ENCODE peak calls at places on chromosomes 5 and 9, in seven cellular contexts. One of them, this sample, is unnamed. For H3K4me1, the result is how much of the 10 kb centered on the place peaks cover.

GRCh38 chr9:95030344-95030743 is 287.2 kb downstream of the FANCC start:
- DNase-seq in cardiac muscle cell: no peak
- DNase-seq in lower lobe of right lung: no peak
- DNase-seq in esophagus muscularis mucosa: no peak
- DNase-seq in IMR-90: no peak
- DNase-seq in CD8-positive, alpha-beta memory T cell: no peak
- DNase-seq in Peyer's patch: no peak
- DNase-seq in this sample: no peak

GRCh38 chr5:107617052-107617451 is 53.7 kb downstream of the EFNA5 start:
- DNase-seq in cardiac muscle cell: no peak
- DNase-seq in lower lobe of right lung: no peak
- DNase-seq in esophagus muscularis mucosa: no peak
- DNase-seq in IMR-90: no peak
- DNase-seq in CD8-positive, alpha-beta memory T cell: no peak
- DNase-seq in Peyer's patch: no peak
- DNase-seq in this sample: no peak

GRCh38 chr5:148998174-148998797 is 64.6 kb downstream of the SH3TC2 start:
- DNase-seq in cardiac muscle cell: peak
- DNase-seq in lower lobe of right lung: no peak
- DNase-seq in esophagus muscularis mucosa: peak
- DNase-seq in IMR-90: peak
- DNase-seq in CD8-positive, alpha-beta memory T cell: peak
- DNase-seq in Peyer's patch: no peak
- DNase-seq in this sample: no peak

GRCh38 chr5:168368854-168369253 is 77.4 kb downstream of the WWC1 start:
- DNase-seq in cardiac muscle cell: no peak
- DNase-seq in lower lobe of right lung: no peak
- DNase-seq in esophagus muscularis mucosa: no peak
- DNase-seq in IMR-90: no peak
- DNase-seq in CD8-positive, alpha-beta memory T cell: no peak
- DNase-seq in Peyer's patch: no peak
- DNase-seq in this sample: no peak

GRCh38 chr9:129176786-129177442 is 1.1 kb downstream of the IER5L start:
- DNase-seq in cardiac muscle cell: peak
- DNase-seq in lower lobe of right lung: peak
- DNase-seq in esophagus muscularis mucosa: no peak
- DNase-seq in IMR-90: peak
- DNase-seq in CD8-positive, alpha-beta memory T cell: no peak
- DNase-seq in Peyer's patch: peak
- DNase-seq in this sample: peak

GRCh38 chr9:108545446-108545845 is 310.3 kb downstream of the ACTL7B start:
- DNase-seq in cardiac muscle cell: no peak
- DNase-seq in lower lobe of right lung: no peak
- DNase-seq in esophagus muscularis mucosa: no peak
- DNase-seq in IMR-90: no peak
- DNase-seq in CD8-positive, alpha-beta memory T cell: no peak
- DNase-seq in Peyer's patch: no peak
- DNase-seq in this sample: no peak

GRCh38 chr9:130417602-130418001 is 27.2 kb upstream of the ASS1 start:
- DNase-seq in cardiac muscle cell: no peak
- DNase-seq in lower lobe of right lung: no peak
- DNase-seq in esophagus muscularis mucosa: no peak
- DNase-seq in IMR-90: no peak
- DNase-seq in CD8-positive, alpha-beta memory T cell: no peak
- DNase-seq in Peyer's patch: peak
- DNase-seq in this sample: no peak

GRCh38 chr5:127699416-127699815 is 3.8 kb upstream of the CCDC192 start:
- DNase-seq in cardiac muscle cell: no peak
- DNase-seq in lower lobe of right lung: no peak
- DNase-seq in esophagus muscularis mucosa: no peak
- DNase-seq in IMR-90: peak
- DNase-seq in CD8-positive, alpha-beta memory T cell: no peak
- DNase-seq in Peyer's patch: no peak
- DNase-seq in this sample: no peak

GRCh38 chr9:93148721-93149120 is 14.7 kb upstream of the NINJ1 start:
- DNase-seq in cardiac muscle cell: no peak
- DNase-seq in lower lobe of right lung: no peak
- DNase-seq in esophagus muscularis mucosa: no peak
- DNase-seq in IMR-90: no peak
- DNase-seq in CD8-positive, alpha-beta memory T cell: no peak
- DNase-seq in Peyer's patch: no peak
- DNase-seq in this sample: no peak

GRCh38 chr9:93147632-93148031 is 13.6 kb upstream of the NINJ1 start:
- DNase-seq in cardiac muscle cell: no peak
- DNase-seq in lower lobe of right lung: no peak
- DNase-seq in esophagus muscularis mucosa: no peak
- DNase-seq in IMR-90: no peak
- DNase-seq in CD8-positive, alpha-beta memory T cell: no peak
- DNase-seq in Peyer's patch: no peak
- DNase-seq in this sample: no peak

GRCh38 chr9:93154293-93154903 is 20.3 kb upstream of the NINJ1 start:
- DNase-seq in cardiac muscle cell: peak
- DNase-seq in lower lobe of right lung: no peak
- DNase-seq in esophagus muscularis mucosa: no peak
- DNase-seq in IMR-90: no peak
- DNase-seq in CD8-positive, alpha-beta memory T cell: peak
- DNase-seq in Peyer's patch: no peak
- DNase-seq in this sample: no peak

GRCh38 chr9:93149361-93149760 is 15.3 kb upstream of the NINJ1 start:
- DNase-seq in cardiac muscle cell: no peak
- DNase-seq in lower lobe of right lung: no peak
- DNase-seq in esophagus muscularis mucosa: no peak
- DNase-seq in IMR-90: peak
- DNase-seq in CD8-positive, alpha-beta memory T cell: no peak
- DNase-seq in Peyer's patch: no peak
- DNase-seq in this sample: no peak

GRCh38 chr9:93151097-93151784 is 17.2 kb upstream of the NINJ1 start:
- DNase-seq in cardiac muscle cell: no peak
- DNase-seq in lower lobe of right lung: no peak
- DNase-seq in esophagus muscularis mucosa: no peak
- DNase-seq in IMR-90: no peak
- DNase-seq in CD8-positive, alpha-beta memory T cell: no peak
- DNase-seq in Peyer's patch: no peak
- DNase-seq in this sample: no peak
- H3K4me1 ChIP-seq in cardiac muscle cell: under half
- H3K4me1 ChIP-seq in lower lobe of right lung: under half
- H3K4me1 ChIP-seq in esophagus muscularis mucosa: under half
- H3K4me1 ChIP-seq in IMR-90: under half
- H3K4me1 ChIP-seq in CD8-positive, alpha-beta memory T cell: under half
- H3K4me1 ChIP-seq in Peyer's patch: under half
- H3K4me1 ChIP-seq in this sample: under half

GRCh38 chr5:35777358-35778087 is 79.2 kb upstream of the IL7R start:
- DNase-seq in cardiac muscle cell: peak
- DNase-seq in lower lobe of right lung: peak
- DNase-seq in esophagus muscularis mucosa: no peak
- DNase-seq in IMR-90: peak
- DNase-seq in CD8-positive, alpha-beta memory T cell: peak
- DNase-seq in Peyer's patch: no peak
- DNase-seq in this sample: no peak

GRCh38 chr5:35783551-35783950 is 73.1 kb upstream of the IL7R start:
- DNase-seq in cardiac muscle cell: no peak
- DNase-seq in lower lobe of right lung: no peak
- DNase-seq in esophagus muscularis mucosa: no peak
- DNase-seq in IMR-90: no peak
- DNase-seq in CD8-positive, alpha-beta memory T cell: no peak
- DNase-seq in Peyer's patch: no peak
- DNase-seq in this sample: no peak

GRCh38 chr5:35778259-35778769 is 78.4 kb upstream of the IL7R start:
- DNase-seq in cardiac muscle cell: no peak
- DNase-seq in lower lobe of right lung: no peak
- DNase-seq in esophagus muscularis mucosa: no peak
- DNase-seq in IMR-90: no peak
- DNase-seq in CD8-positive, alpha-beta memory T cell: no peak
- DNase-seq in Peyer's patch: no peak
- DNase-seq in this sample: no peak

GRCh38 chr5:35780236-35780635 is 76.5 kb upstream of the IL7R start:
- DNase-seq in cardiac muscle cell: no peak
- DNase-seq in lower lobe of right lung: no peak
- DNase-seq in esophagus muscularis mucosa: no peak
- DNase-seq in IMR-90: no peak
- DNase-seq in CD8-positive, alpha-beta memory T cell: no peak
- DNase-seq in Peyer's patch: no peak
- DNase-seq in this sample: no peak

GRCh38 chr5:35781181-35781580 is 75.5 kb upstream of the IL7R start:
- DNase-seq in cardiac muscle cell: no peak
- DNase-seq in lower lobe of right lung: no peak
- DNase-seq in esophagus muscularis mucosa: no peak
- DNase-seq in IMR-90: peak
- DNase-seq in CD8-positive, alpha-beta memory T cell: no peak
- DNase-seq in Peyer's patch: no peak
- DNase-seq in this sample: no peak
- H3K4me3 ChIP-seq in cardiac muscle cell: no peak
- H3K4me3 ChIP-seq in lower lobe of right lung: no peak
- H3K4me3 ChIP-seq in esophagus muscularis mucosa: no peak
- H3K4me3 ChIP-seq in IMR-90: no peak
- H3K4me3 ChIP-seq in CD8-positive, alpha-beta memory T cell: peak
- H3K4me3 ChIP-seq in Peyer's patch: no peak
- H3K4me3 ChIP-seq in this sample: no peak

GRCh38 chr9:121277026-121277425 is 9.1 kb downstream of the GSN start:
- DNase-seq in cardiac muscle cell: no peak
- DNase-seq in lower lobe of right lung: no peak
- DNase-seq in esophagus muscularis mucosa: no peak
- DNase-seq in IMR-90: no peak
- DNase-seq in CD8-positive, alpha-beta memory T cell: no peak
- DNase-seq in Peyer's patch: no peak
- DNase-seq in this sample: no peak

GRCh38 chr9:121278535-121279169 is 10.7 kb downstream of the GSN start:
- DNase-seq in cardiac muscle cell: peak
- DNase-seq in lower lobe of right lung: peak
- DNase-seq in esophagus muscularis mucosa: no peak
- DNase-seq in IMR-90: peak
- DNase-seq in CD8-positive, alpha-beta memory T cell: no peak
- DNase-seq in Peyer's patch: no peak
- DNase-seq in this sample: no peak

GRCh38 chr9:121274851-121275250 is 6.9 kb downstream of the GSN start:
- DNase-seq in cardiac muscle cell: no peak
- DNase-seq in lower lobe of right lung: no peak
- DNase-seq in esophagus muscularis mucosa: no peak
- DNase-seq in IMR-90: no peak
- DNase-seq in CD8-positive, alpha-beta memory T cell: no peak
- DNase-seq in Peyer's patch: no peak
- DNase-seq in this sample: no peak

GRCh38 chr9:121277518-121278275 is 9.7 kb downstream of the GSN start:
- DNase-seq in cardiac muscle cell: peak
- DNase-seq in lower lobe of right lung: no peak
- DNase-seq in esophagus muscularis mucosa: no peak
- DNase-seq in IMR-90: peak
- DNase-seq in CD8-positive, alpha-beta memory T cell: no peak
- DNase-seq in Peyer's patch: no peak
- DNase-seq in this sample: no peak

DNA sequence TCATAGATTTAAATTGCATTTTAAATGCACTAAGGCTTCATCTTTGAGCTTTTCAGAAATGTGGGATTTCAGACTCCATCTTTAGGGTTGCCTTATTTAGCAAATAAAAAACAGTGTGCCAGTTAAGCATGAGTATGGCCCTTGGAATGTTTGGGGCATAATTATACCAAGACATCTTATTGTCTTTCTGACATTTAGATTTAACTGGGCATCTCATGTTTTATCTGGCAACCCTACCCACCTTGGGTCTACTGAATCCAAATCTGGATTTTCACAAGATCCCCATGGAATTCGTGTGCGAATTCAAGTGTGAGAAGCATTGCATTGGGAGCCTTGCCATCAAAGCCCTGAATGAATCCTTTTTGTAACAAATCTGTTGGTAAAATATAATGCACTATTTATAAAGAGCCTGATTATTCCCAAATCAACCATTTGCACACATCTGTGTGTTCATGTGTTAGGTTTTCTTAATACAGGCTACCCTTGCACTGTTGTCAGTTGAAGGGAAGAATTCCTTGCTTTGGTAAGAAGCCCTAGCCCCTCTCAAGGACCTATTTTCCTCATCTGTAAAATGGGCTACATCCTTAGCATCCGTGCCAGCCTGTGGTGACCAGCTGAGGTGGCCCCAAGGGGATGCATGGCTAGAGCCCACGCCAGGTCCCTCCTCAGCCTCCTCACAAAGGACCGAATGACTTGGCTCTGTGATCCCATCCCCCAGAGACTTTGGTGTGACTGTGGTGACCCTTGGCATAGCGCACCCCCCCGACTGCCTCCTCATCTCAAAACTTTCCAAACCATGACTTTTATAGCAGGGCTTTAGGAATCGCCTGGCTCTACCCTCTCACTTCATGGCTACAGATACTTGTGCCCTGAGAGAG is 8.1 kb downstream of the GSN start:
- DNase-seq in cardiac muscle cell: no peak
- DNase-seq in lower lobe of right lung: no peak
- DNase-seq in esophagus muscularis mucosa: no peak
- DNase-seq in IMR-90: no peak
- DNase-seq in CD8-positive, alpha-beta memory T cell: no peak
- DNase-seq in Peyer's patch: no peak
- DNase-seq in this sample: no peak
- H3K4me1 ChIP-seq in cardiac muscle cell: under half
- H3K4me1 ChIP-seq in lower lobe of right lung: half or more
- H3K4me1 ChIP-seq in esophagus muscularis mucosa: half or more
- H3K4me1 ChIP-seq in IMR-90: under half
- H3K4me1 ChIP-seq in CD8-positive, alpha-beta memory T cell: under half
- H3K4me1 ChIP-seq in Peyer's patch: under half
- H3K4me1 ChIP-seq in this sample: half or more

GRCh38 chr5:6723122-6723885 is 10.1 kb downstream of the TENT4A start:
- DNase-seq in cardiac muscle cell: no peak
- DNase-seq in lower lobe of right lung: no peak
- DNase-seq in esophagus muscularis mucosa: no peak
- DNase-seq in IMR-90: no peak
- DNase-seq in CD8-positive, alpha-beta memory T cell: no peak
- DNase-seq in Peyer's patch: peak
- DNase-seq in this sample: no peak

GRCh38 chr5:6720561-6720921 is 7.3 kb downstream of the TENT4A start:
- DNase-seq in cardiac muscle cell: no peak
- DNase-seq in lower lobe of right lung: no peak
- DNase-seq in esophagus muscularis mucosa: no peak
- DNase-seq in IMR-90: no peak
- DNase-seq in CD8-positive, alpha-beta memory T cell: no peak
- DNase-seq in Peyer's patch: no peak
- DNase-seq in this sample: no peak

GRCh38 chr5:6719896-6720560 is 6.8 kb downstream of the TENT4A start:
- DNase-seq in cardiac muscle cell: peak
- DNase-seq in lower lobe of right lung: no peak
- DNase-seq in esophagus muscularis mucosa: no peak
- DNase-seq in IMR-90: peak
- DNase-seq in CD8-positive, alpha-beta memory T cell: no peak
- DNase-seq in Peyer's patch: peak
- DNase-seq in this sample: peak

GRCh38 chr5:6722015-6722414 is 8.8 kb downstream of the TENT4A start:
- DNase-seq in cardiac muscle cell: peak
- DNase-seq in lower lobe of right lung: no peak
- DNase-seq in esophagus muscularis mucosa: no peak
- DNase-seq in IMR-90: peak
- DNase-seq in CD8-positive, alpha-beta memory T cell: no peak
- DNase-seq in Peyer's patch: peak
- DNase-seq in this sample: no peak

DNA sequence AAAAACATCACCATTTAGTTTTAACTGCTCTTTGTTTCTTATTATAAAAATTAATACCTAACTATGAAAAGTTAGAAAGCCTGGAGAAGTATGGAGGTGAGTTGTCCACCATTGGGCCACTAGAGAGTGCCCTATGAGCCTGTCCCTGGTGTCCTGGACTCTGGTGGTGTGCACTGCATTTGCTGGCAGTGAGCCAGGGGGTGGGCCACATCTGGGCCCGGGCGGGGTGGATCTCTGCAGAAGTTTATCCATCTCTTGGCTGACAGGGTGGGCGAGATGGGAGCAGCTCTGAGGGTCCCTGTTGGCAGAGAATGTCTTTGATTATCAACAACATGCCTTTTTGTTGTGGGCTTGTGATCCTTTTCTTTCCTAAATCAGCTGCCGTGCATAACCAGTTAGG is 8.2 kb downstream of the TENT4A start:
- DNase-seq in cardiac muscle cell: no peak
- DNase-seq in lower lobe of right lung: no peak
- DNase-seq in esophagus muscularis mucosa: no peak
- DNase-seq in IMR-90: no peak
- DNase-seq in CD8-positive, alpha-beta memory T cell: no peak
- DNase-seq in Peyer's patch: peak
- DNase-seq in this sample: peak
- H3K4me3 ChIP-seq in cardiac muscle cell: no peak
- H3K4me3 ChIP-seq in lower lobe of right lung: peak
- H3K4me3 ChIP-seq in esophagus muscularis mucosa: peak
- H3K4me3 ChIP-seq in IMR-90: no peak
- H3K4me3 ChIP-seq in CD8-positive, alpha-beta memory T cell: no peak
- H3K4me3 ChIP-seq in Peyer's patch: no peak
- H3K4me3 ChIP-seq in this sample: no peak

This sample was measured in upper lobe of right lung.